ENCODE peak calls at places on chromosomes 7 and 10, in six cellular contexts. W, U, D, C, R and X are unnamed samples.
A peak's percentile ranks its signal among the peaks of the same experiment; 100 is the strongest.

GRCh38 chr7:157445246-157445955 is 108.6 kb downstream of the DNAJB6 start:
- DNase-seq in D (no peak), W (no peak), R (no peak), C (no peak), U (no peak), X (peak; percentile 44)

GRCh38 chr7:36300696-36301350 is 88.8 kb upstream of the ANLN start:
- DNase-seq in C (no peak), W (no peak), U (no peak), R (no peak), D (no peak), X (peak; percentile 73)

GRCh38 chr7:139768249-139768824 is 9.5 kb downstream of the HIPK2 start:
- DNase-seq in D (no peak), W (no peak), R (no peak), U (no peak), C (no peak), X (no peak)

GRCh38 chr7:20514364-20514763 is 101.1 kb upstream of the ABCB5 start:
- DNase-seq in W (peak; percentile 53), R (no peak), U (peak; percentile 57), C (no peak), D (no peak), X (no peak)

GRCh38 chr10:80608706-80609105 is 71.0 kb downstream of the SH2D4B start:
- DNase-seq in R (no peak), D (no peak), C (no peak), W (no peak), U (no peak), X (no peak)

GRCh38 chr10:89481662-89482061 is 53.7 kb downstream of the SLC16A12 start:
- DNase-seq in W (no peak), C (no peak), R (no peak), U (no peak), D (no peak), X (no peak)

GRCh38 chr10:8133146-8133545 is 78.7 kb downstream of the GATA3 start:
- DNase-seq in U (no peak), C (no peak), D (no peak), R (no peak), W (no peak), X (no peak)

GRCh38 chr7:156173346-156173745 is 361.1 kb upstream of the SHH start:
- DNase-seq in C (no peak), W (no peak), U (no peak), R (no peak), D (no peak), X (no peak)

GRCh38 chr7:69906309-69906995 is 308.2 kb downstream of the AUTS2 start:
- DNase-seq in D (no peak), C (no peak), U (no peak), R (peak; percentile 44), W (no peak), X (no peak)

GRCh38 chr7:117505238-117505637 is 25.4 kb downstream of the CFTR start:
- DNase-seq in U (no peak), C (no peak), R (no peak), W (no peak), D (no peak), X (no peak)

GRCh38 chr10:48457949-48458661 is 146.8 kb downstream of the ARHGAP22 start:
- DNase-seq in U (no peak), C (no peak), R (no peak), D (no peak), W (no peak), X (no peak)